ENCODE peak calls at places on chromosomes 1 and 21, in nine cellular contexts. Z is GM13976, K is substantia nigra, O is hypothalamus, G is activated gamma-delta T cell treated with Interleukin-2 at 50 U/mL for 16 hours, N is EH, P is GM23248, E is endothelial cell, H is NCI-H69. J is an unnamed sample.

GRCh38 chr1:82179162-82179561 is 378.4 kb downstream of the ADGRL2 start:
- DNase-seq in Z (no peak), G (no peak), K (no peak), E (no peak), P (no peak), N (no peak), O (no peak), H (no peak), J (no peak)

GRCh38 chr1:115771847-115772457 is 3.4 kb upstream of the CASQ2 start:
- DNase-seq in K (no peak), G (no peak), N (peak; percentile 83), H (peak; percentile 88), Z (peak; percentile 65), P (peak; percentile 94), E (peak; percentile 75), O (no peak), J (peak; percentile 89)

GRCh38 chr1:228073061-228073869 is 9.2 kb upstream of the ARF1 start:
- DNase-seq in N (no peak), O (no peak), K (no peak), P (no peak), H (no peak), G (no peak), Z (no peak), E (no peak), J (no peak)

GRCh38 chr1:102107441-102107840 is 110.7 kb upstream of the OLFM3 start:
- DNase-seq in Z (no peak), N (no peak), G (no peak), P (no peak), O (no peak), E (no peak), K (no peak), H (no peak), J (no peak)

GRCh38 chr1:151458936-151459330 is 361 bp downstream of the POGZ start:
- DNase-seq in G (peak; percentile 50), O (no peak), H (peak; percentile 93), N (peak; percentile 73), P (peak; percentile 83), K (peak; percentile 41), E (peak; percentile 59), Z (peak; percentile 77), J (peak; percentile 64)

GRCh38 chr1:68378296-68379084 is 71.3 kb downstream of the RPE65 start:
- DNase-seq in H (no peak), G (no peak), Z (no peak), N (peak; percentile 79), K (no peak), E (no peak), O (no peak), P (peak; percentile 81), J (no peak)

GRCh38 chr1:4395158-4395557 is 259.3 kb upstream of the AJAP1 start:
- DNase-seq in H (no peak), N (no peak), E (no peak), O (no peak), G (no peak), Z (no peak), K (no peak), P (no peak), J (no peak)

GRCh38 chr1:64042331-64043100 is 160.9 kb upstream of the UBE2U start:
- DNase-seq in N (peak; percentile 92), E (no peak), H (peak; percentile 27), G (no peak), K (no peak), P (peak; percentile 91), O (no peak), Z (no peak), J (peak; percentile 81)

GRCh38 chr1:54998677-54999076 is at the start of gene BSND:
- DNase-seq in Z (peak; percentile 67), P (no peak), G (no peak), N (no peak), O (no peak), H (no peak), E (no peak), K (no peak), J (no peak)

GRCh38 chr1:245749053-245749452 is 594.3 kb downstream of the KIF26B start:
- DNase-seq in H (no peak), G (no peak), P (no peak), K (no peak), Z (no peak), O (no peak), N (no peak), E (no peak), J (no peak)

GRCh38 chr21:40200962-40201361 is 333.7 kb downstream of the PCP4 start:
- DNase-seq in G (no peak), O (no peak), Z (no peak), P (no peak), H (peak; percentile 18), K (no peak), E (no peak), N (no peak), J (no peak)

GRCh38 chr1:8702121-8702520 is 115.3 kb downstream of the RERE start:
- DNase-seq in O (no peak), P (peak; percentile 65), H (peak; percentile 69), K (no peak), Z (peak; percentile 42), G (no peak), E (peak; percentile 26), N (peak; percentile 20), J (no peak)

GRCh38 chr1:110556471-110556807 is 37.5 kb upstream of the KCNA10 start:
- DNase-seq in G (no peak), O (peak; percentile 58), H (peak; percentile 45), N (no peak), K (peak; percentile 75), Z (peak; percentile 23), E (no peak), P (no peak), J (no peak)

GRCh38 chr1:184499626-184500025 is 112.8 kb downstream of the C1orf21 start:
- DNase-seq in N (peak; percentile 37), P (peak; percentile 60), O (no peak), Z (no peak), E (no peak), G (no peak), K (no peak), H (peak; percentile 9), J (no peak)

GRCh38 chr1:110084226-110085078 is 14.0 kb upstream of the ALX3 start:
- DNase-seq in G (no peak), E (no peak), O (no peak), K (no peak), N (peak; percentile 62), P (peak; percentile 74), H (no peak), Z (peak; percentile 73), J (no peak)

GRCh38 chr1:159005676-159006075 is 4.0 kb upstream of the IFI16 start:
- DNase-seq in N (peak; percentile 18), Z (no peak), K (no peak), E (peak; percentile 40), G (no peak), O (no peak), H (no peak), P (peak; percentile 41), J (no peak)

GRCh38 chr1:183945432-183946308 is 91.9 kb downstream of the COLGALT2 start:
- DNase-seq in G (no peak), O (no peak), P (no peak), E (no peak), K (no peak), N (peak; percentile 28), Z (no peak), H (peak; percentile 58), J (no peak)

GRCh38 chr1:155177192-155177917 is 3.7 kb downstream of the TRIM46 start:
- DNase-seq in K (no peak), G (no peak), N (no peak), H (no peak), E (peak; percentile 1), Z (no peak), O (no peak), P (no peak), J (no peak)

GRCh38 chr1:114715952-114716303 is 643 bp downstream of the NRAS start:
- DNase-seq in P (peak; percentile 36), E (no peak), K (no peak), H (peak; percentile 19), N (no peak), G (no peak), O (no peak), Z (no peak), J (no peak)

GRCh38 chr1:159430985-159431384 is 1.0 kb upstream of the OR10J4 start:
- DNase-seq in G (no peak), N (no peak), O (no peak), E (no peak), P (no peak), Z (no peak), K (no peak), H (no peak), J (no peak)